ENCODE peak calls at places on chromosome 12, in six cellular contexts. One of them, this sample, is unnamed. For H3K9me3, the result is how much of the 10 kb centered on the place peaks cover.

GRCh38 chr12:69059465-69060457 is 126.8 kb upstream of the CPM start:
- DNase-seq in uterus: no peak
- DNase-seq in fibroblast of lung: peak
- DNase-seq in GM23248: peak
- DNase-seq in HAP-1: no peak
- DNase-seq in mammary epithelial cell: peak
- DNase-seq in this sample: no peak

GRCh38 chr12:1351926-1352325 is 242.5 kb downstream of the FBXL14 start:
- DNase-seq in HAP-1: no peak
- DNase-seq in mammary epithelial cell: peak
- DNase-seq in uterus: no peak
- DNase-seq in fibroblast of lung: peak
- DNase-seq in GM23248: peak
- DNase-seq in this sample: no peak

GRCh38 chr12:67449591-67450052 is 180.5 kb downstream of the CAND1 start:
- DNase-seq in GM23248: no peak
- DNase-seq in uterus: no peak
- DNase-seq in HAP-1: no peak
- DNase-seq in mammary epithelial cell: no peak
- DNase-seq in fibroblast of lung: no peak
- DNase-seq in this sample: no peak

GRCh38 chr12:115569694-115570093 is 707.8 kb downstream of the MED13L start:
- DNase-seq in GM23248: no peak
- DNase-seq in mammary epithelial cell: no peak
- DNase-seq in fibroblast of lung: no peak
- DNase-seq in uterus: no peak
- DNase-seq in HAP-1: no peak
- DNase-seq in this sample: peak

GRCh38 chr12:72738811-72739210 is 466.6 kb downstream of the TRHDE start:
- DNase-seq in HAP-1: no peak
- DNase-seq in GM23248: no peak
- DNase-seq in uterus: no peak
- DNase-seq in mammary epithelial cell: no peak
- DNase-seq in fibroblast of lung: no peak
- DNase-seq in this sample: no peak

GRCh38 chr12:108099085-108099484 is 30.0 kb upstream of the WSCD2 start:
- DNase-seq in GM23248: peak
- DNase-seq in mammary epithelial cell: no peak
- DNase-seq in fibroblast of lung: no peak
- DNase-seq in uterus: no peak
- DNase-seq in HAP-1: no peak
- DNase-seq in this sample: no peak

GRCh38 chr12:100986595-100987547 is 192.3 kb downstream of the ANO4 start:
- DNase-seq in HAP-1: no peak
- DNase-seq in uterus: no peak
- DNase-seq in mammary epithelial cell: no peak
- DNase-seq in fibroblast of lung: peak
- DNase-seq in GM23248: peak
- DNase-seq in this sample: no peak

GRCh38 chr12:70251226-70251625 is 8.0 kb downstream of the CNOT2 start:
- DNase-seq in GM23248: no peak
- DNase-seq in fibroblast of lung: no peak
- DNase-seq in HAP-1: no peak
- DNase-seq in mammary epithelial cell: no peak
- DNase-seq in uterus: no peak
- DNase-seq in this sample: no peak

GRCh38 chr12:121791671-121792496 is 1.6 kb downstream of the RHOF start:
- DNase-seq in fibroblast of lung: no peak
- DNase-seq in uterus: no peak
- DNase-seq in HAP-1: peak
- DNase-seq in GM23248: no peak
- DNase-seq in mammary epithelial cell: no peak
- DNase-seq in this sample: no peak

GRCh38 chr12:10094648-10095047 is 4.1 kb downstream of the CLEC1A start:
- DNase-seq in GM23248: no peak
- DNase-seq in fibroblast of lung: no peak
- DNase-seq in uterus: no peak
- DNase-seq in mammary epithelial cell: no peak
- DNase-seq in HAP-1: no peak
- DNase-seq in this sample: no peak

GRCh38 chr12:5988659-5989116 is 43.6 kb upstream of the ANO2 start:
- DNase-seq in HAP-1: peak
- DNase-seq in mammary epithelial cell: peak
- DNase-seq in uterus: peak
- DNase-seq in fibroblast of lung: peak
- DNase-seq in GM23248: peak
- DNase-seq in this sample: peak

GRCh38 chr12:87086118-87086891 is 830.1 kb upstream of the MGAT4C start:
- DNase-seq in GM23248: peak
- DNase-seq in fibroblast of lung: peak
- DNase-seq in mammary epithelial cell: peak
- DNase-seq in uterus: no peak
- DNase-seq in HAP-1: no peak
- DNase-seq in this sample: no peak

GRCh38 chr12:54390176-54390667 is 5.7 kb upstream of the ZNF385A start:
- DNase-seq in mammary epithelial cell: peak
- DNase-seq in HAP-1: no peak
- DNase-seq in uterus: no peak
- DNase-seq in fibroblast of lung: no peak
- DNase-seq in GM23248: no peak
- DNase-seq in this sample: peak

GRCh38 chr12:101086490-101086889 is 123.5 kb downstream of the SLC5A8 start:
- DNase-seq in mammary epithelial cell: peak
- DNase-seq in GM23248: peak
- DNase-seq in uterus: no peak
- DNase-seq in HAP-1: no peak
- DNase-seq in fibroblast of lung: no peak
- DNase-seq in this sample: no peak

GRCh38 chr12:120835304-120835612 is 68.9 kb downstream of the SPPL3 start:
- DNase-seq in uterus: no peak
- DNase-seq in mammary epithelial cell: no peak
- DNase-seq in GM23248: no peak
- DNase-seq in HAP-1: no peak
- DNase-seq in fibroblast of lung: no peak
- DNase-seq in this sample: no peak

GRCh38 chr12:11847539-11847938 is 198.1 kb downstream of the ETV6 start:
- DNase-seq in mammary epithelial cell: no peak
- DNase-seq in HAP-1: no peak
- DNase-seq in uterus: no peak
- DNase-seq in GM23248: no peak
- DNase-seq in fibroblast of lung: no peak
- DNase-seq in this sample: no peak

GRCh38 chr12:92502417-92503028 is 200.3 kb upstream of the PLEKHG7 start:
- DNase-seq in HAP-1: no peak
- DNase-seq in fibroblast of lung: peak
- DNase-seq in uterus: no peak
- DNase-seq in GM23248: no peak
- DNase-seq in mammary epithelial cell: no peak
- DNase-seq in this sample: no peak

GRCh38 chr12:15789215-15790171 is at the start of gene EPS8:
- DNase-seq in fibroblast of lung: peak
- DNase-seq in uterus: peak
- DNase-seq in GM23248: peak
- DNase-seq in mammary epithelial cell: peak
- DNase-seq in HAP-1: peak
- DNase-seq in this sample: peak
- H3K4me3 ChIP-seq in fibroblast of lung: peak
- H3K4me3 ChIP-seq in uterus: peak
- H3K4me3 ChIP-seq in GM23248: peak
- H3K4me3 ChIP-seq in mammary epithelial cell: peak
- H3K4me3 ChIP-seq in HAP-1: peak
- H3K4me3 ChIP-seq in this sample: peak

DNA sequence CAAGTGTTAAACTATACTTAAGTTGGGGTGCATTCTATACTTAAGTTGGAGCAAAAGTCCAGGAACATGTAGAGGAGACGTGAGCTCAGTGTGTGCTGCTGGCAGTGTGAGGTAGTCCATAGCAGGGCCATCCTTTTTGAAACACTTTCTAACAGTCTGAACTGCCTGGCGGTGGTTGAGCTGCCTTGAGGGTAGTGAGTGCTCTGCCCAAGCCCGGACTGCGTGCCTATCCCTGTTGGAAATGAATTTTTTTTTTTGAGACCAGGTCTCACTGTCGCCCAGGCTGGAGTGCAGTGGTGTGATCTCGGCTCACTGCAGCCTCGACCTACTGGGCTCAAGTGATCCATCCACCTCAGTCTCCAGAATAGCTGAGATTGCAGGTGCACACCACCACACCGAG is 14.1 kb downstream of the KCNH3 start:
- DNase-seq in mammary epithelial cell: no peak
- DNase-seq in HAP-1: no peak
- DNase-seq in GM23248: no peak
- DNase-seq in uterus: no peak
- DNase-seq in fibroblast of lung: no peak
- DNase-seq in this sample: no peak
- H3K9me3 ChIP-seq in mammary epithelial cell: under half
- H3K9me3 ChIP-seq in HAP-1: under half
- H3K9me3 ChIP-seq in GM23248: under half
- H3K9me3 ChIP-seq in uterus: under half
- H3K9me3 ChIP-seq in fibroblast of lung: under half
- H3K9me3 ChIP-seq in this sample: under half

GRCh38 chr12:104054681-104055346 is 4.8 kb upstream of the GLT8D2 start:
- DNase-seq in mammary epithelial cell: no peak
- DNase-seq in HAP-1: no peak
- DNase-seq in fibroblast of lung: no peak
- DNase-seq in uterus: no peak
- DNase-seq in GM23248: no peak
- DNase-seq in this sample: no peak

GRCh38 chr12:104050436-104050835 is 449 bp upstream of the GLT8D2 start:
- DNase-seq in uterus: no peak
- DNase-seq in fibroblast of lung: no peak
- DNase-seq in GM23248: peak
- DNase-seq in mammary epithelial cell: no peak
- DNase-seq in HAP-1: no peak
- DNase-seq in this sample: no peak

GRCh38 chr12:104046306-104046705 is 3.7 kb downstream of the GLT8D2 start:
- DNase-seq in mammary epithelial cell: no peak
- DNase-seq in HAP-1: no peak
- DNase-seq in uterus: no peak
- DNase-seq in GM23248: no peak
- DNase-seq in fibroblast of lung: no peak
- DNase-seq in this sample: no peak

GRCh38 chr12:104048162-104048561 is 1.8 kb downstream of the GLT8D2 start:
- DNase-seq in HAP-1: no peak
- DNase-seq in GM23248: no peak
- DNase-seq in mammary epithelial cell: no peak
- DNase-seq in fibroblast of lung: no peak
- DNase-seq in uterus: no peak
- DNase-seq in this sample: no peak

GRCh38 chr12:104049278-104050257 is at the start of gene GLT8D2:
- DNase-seq in fibroblast of lung: peak
- DNase-seq in uterus: peak
- DNase-seq in mammary epithelial cell: peak
- DNase-seq in HAP-1: peak
- DNase-seq in GM23248: peak
- DNase-seq in this sample: no peak
- H3K4me3 ChIP-seq in fibroblast of lung: peak
- H3K4me3 ChIP-seq in uterus: peak
- H3K4me3 ChIP-seq in mammary epithelial cell: peak
- H3K4me3 ChIP-seq in HAP-1: peak
- H3K4me3 ChIP-seq in GM23248: peak
- H3K4me3 ChIP-seq in this sample: no peak

GRCh38 chr12:106598003-106598402 is 15.2 kb downstream of the RFX4 start:
- DNase-seq in uterus: no peak
- DNase-seq in fibroblast of lung: no peak
- DNase-seq in mammary epithelial cell: no peak
- DNase-seq in GM23248: no peak
- DNase-seq in HAP-1: peak
- DNase-seq in this sample: no peak

GRCh38 chr12:106599302-106599701 is 16.5 kb downstream of the RFX4 start:
- DNase-seq in fibroblast of lung: no peak
- DNase-seq in uterus: no peak
- DNase-seq in mammary epithelial cell: no peak
- DNase-seq in GM23248: no peak
- DNase-seq in HAP-1: no peak
- DNase-seq in this sample: no peak

GRCh38 chr12:106590601-106591000 is 7.8 kb downstream of the RFX4 start:
- DNase-seq in fibroblast of lung: no peak
- DNase-seq in uterus: no peak
- DNase-seq in mammary epithelial cell: no peak
- DNase-seq in GM23248: no peak
- DNase-seq in HAP-1: no peak
- DNase-seq in this sample: no peak

GRCh38 chr12:106595268-106595667 is 12.5 kb downstream of the RFX4 start:
- DNase-seq in GM23248: no peak
- DNase-seq in mammary epithelial cell: no peak
- DNase-seq in fibroblast of lung: no peak
- DNase-seq in HAP-1: no peak
- DNase-seq in uterus: no peak
- DNase-seq in this sample: no peak

GRCh38 chr12:106594447-106594846 is 11.6 kb downstream of the RFX4 start:
- DNase-seq in HAP-1: no peak
- DNase-seq in mammary epithelial cell: no peak
- DNase-seq in fibroblast of lung: no peak
- DNase-seq in GM23248: no peak
- DNase-seq in uterus: no peak
- DNase-seq in this sample: no peak
- H3K9me3 ChIP-seq in HAP-1: under half
- H3K9me3 ChIP-seq in mammary epithelial cell: under half
- H3K9me3 ChIP-seq in fibroblast of lung: under half
- H3K9me3 ChIP-seq in GM23248: under half
- H3K9me3 ChIP-seq in uterus: under half
- H3K9me3 ChIP-seq in this sample: under half

GRCh38 chr12:124566181-124567034 is 1.0 kb downstream of the NCOR2 start:
- DNase-seq in uterus: peak
- DNase-seq in HAP-1: peak
- DNase-seq in GM23248: peak
- DNase-seq in fibroblast of lung: peak
- DNase-seq in mammary epithelial cell: peak
- DNase-seq in this sample: peak

GRCh38 chr12:124565656-124566180 is 1.7 kb downstream of the NCOR2 start:
- DNase-seq in HAP-1: no peak
- DNase-seq in mammary epithelial cell: no peak
- DNase-seq in fibroblast of lung: no peak
- DNase-seq in uterus: peak
- DNase-seq in GM23248: peak
- DNase-seq in this sample: no peak

GRCh38 chr12:124564232-124564958 is 3.0 kb downstream of the NCOR2 start:
- DNase-seq in uterus: no peak
- DNase-seq in GM23248: peak
- DNase-seq in mammary epithelial cell: no peak
- DNase-seq in fibroblast of lung: no peak
- DNase-seq in HAP-1: no peak
- DNase-seq in this sample: no peak

GRCh38 chr12:124563809-124564208 is 3.6 kb downstream of the NCOR2 start:
- DNase-seq in uterus: no peak
- DNase-seq in HAP-1: no peak
- DNase-seq in mammary epithelial cell: no peak
- DNase-seq in GM23248: no peak
- DNase-seq in fibroblast of lung: no peak
- DNase-seq in this sample: no peak

DNA sequence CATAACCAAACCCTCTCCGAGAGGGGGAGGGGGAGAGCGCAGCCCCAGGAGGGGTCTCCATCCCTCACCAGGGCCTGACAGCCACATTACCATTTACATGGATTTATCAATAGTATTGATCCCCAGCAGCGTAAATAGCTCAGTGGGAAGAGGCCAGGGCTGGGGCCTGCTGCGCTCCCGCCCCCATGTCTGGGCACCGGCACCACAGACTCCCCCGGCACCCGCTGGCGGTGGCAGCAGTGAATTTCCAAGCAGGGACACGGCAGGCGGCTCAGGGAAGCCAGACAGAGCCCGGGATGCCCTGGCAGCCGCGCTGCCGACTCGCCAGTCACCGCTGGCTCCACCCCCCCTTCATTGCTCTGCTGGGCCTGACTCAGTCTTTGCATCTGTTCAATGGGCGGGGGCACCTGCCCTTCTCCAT is 2.3 kb downstream of the NCOR2 start:
- DNase-seq in mammary epithelial cell: no peak
- DNase-seq in fibroblast of lung: no peak
- DNase-seq in uterus: no peak
- DNase-seq in GM23248: peak
- DNase-seq in HAP-1: no peak
- DNase-seq in this sample: no peak
- H3K4me3 ChIP-seq in mammary epithelial cell: peak
- H3K4me3 ChIP-seq in fibroblast of lung: peak
- H3K4me3 ChIP-seq in uterus: peak
- H3K4me3 ChIP-seq in GM23248: peak
- H3K4me3 ChIP-seq in HAP-1: peak
- H3K4me3 ChIP-seq in this sample: no peak